ENCODE peak calls at places on chromosomes 2 and 18, in nine cellular contexts. V is CD4-positive, CD25-positive, alpha-beta regulatory T cell; W is amniotic epithelial cell; I is NCI-H345; Z is NCI-H1417; X is RCC 7860; B is uterus; J is stimulated activated CD8-positive, alpha-beta memory T cell treated with anti-CD3 and anti-CD28 coated beads, Interleukin-15, amount 100 ng/mL, for 24 hours; U is astrocyte of the spinal cord. S is an unnamed sample.

GRCh38 chr2:208017721-208018120 is 7.6 kb downstream of the PLEKHM3 start:
- DNase-seq in V (no peak), W (no peak), I (no peak), Z (no peak), X (no peak), B (no peak), J (no peak), U (no peak), S (no peak)

GRCh38 chr18:48997985-48998831 is 47.4 kb upstream of the SMAD7 start:
- DNase-seq in V (no peak), W (peak; percentile 89), I (peak; percentile 34), Z (no peak), X (peak; percentile 99), B (peak; percentile 51), J (no peak), U (peak; percentile 98), S (peak; percentile 93)

GRCh38 chr2:26721267-26722032 is 28.9 kb downstream of the KCNK3 start:
- DNase-seq in V (no peak), W (peak; percentile 56), I (no peak), Z (peak; percentile 20), X (peak; percentile 76), B (no peak), J (no peak), U (no peak), S (no peak)

GRCh38 chr2:223950448-223951347 is 5.6 kb upstream of the WDFY1 start:
- DNase-seq in V (no peak), W (no peak), I (no peak), Z (peak; percentile 39), X (no peak), B (no peak), J (no peak), U (no peak), S (no peak)

GRCh38 chr2:233165543-233165894 is 86.0 kb upstream of the ATG16L1 start:
- DNase-seq in V (no peak), W (no peak), I (no peak), Z (no peak), X (no peak), B (no peak), J (no peak), U (no peak), S (no peak)

GRCh38 chr2:102100371-102101096 is 42.0 kb upstream of the IL1R1 start:
- DNase-seq in V (no peak), W (peak; percentile 100), I (no peak), Z (no peak), X (peak; percentile 97), B (no peak), J (no peak), U (peak; percentile 67), S (peak; percentile 62)

GRCh38 chr18:59402432-59403090 is 43.5 kb upstream of the LMAN1 start:
- DNase-seq in V (peak; percentile 63), W (peak; percentile 42), I (peak; percentile 97), Z (peak; percentile 91), X (peak; percentile 87), B (peak; percentile 63), J (peak; percentile 43), U (peak; percentile 70), S (peak; percentile 78)

GRCh38 chr2:33033524-33034150 is 86.9 kb downstream of the LTBP1 start:
- DNase-seq in V (no peak), W (peak; percentile 64), I (peak; percentile 37), Z (peak; percentile 85), X (peak; percentile 21), B (no peak), J (no peak), U (peak; percentile 75), S (peak; percentile 75)

GRCh38 chr2:152500777-152501176 is 165.8 kb downstream of the FMNL2 start:
- DNase-seq in V (no peak), W (no peak), I (no peak), Z (no peak), X (no peak), B (no peak), J (no peak), U (no peak), S (no peak)

GRCh38 chr18:36468161-36468560 is 170.6 kb downstream of the FHOD3 start:
- DNase-seq in V (no peak), W (no peak), I (no peak), Z (no peak), X (no peak), B (no peak), J (no peak), U (no peak), S (no peak)

GRCh38 chr2:229882583-229882982 is 39.2 kb downstream of the TRIP12 start:
- DNase-seq in V (no peak), W (no peak), I (no peak), Z (no peak), X (no peak), B (no peak), J (no peak), U (no peak), S (no peak)

GRCh38 chr2:46335404-46335965 is 38.3 kb downstream of the EPAS1 start:
- DNase-seq in V (no peak), W (peak; percentile 76), I (no peak), Z (peak; percentile 41), X (no peak), B (peak; percentile 52), J (no peak), U (peak; percentile 75), S (peak; percentile 92)

GRCh38 chr2:63051795-63052333 is 1.2 kb downstream of the OTX1 start:
- DNase-seq in V (no peak), W (no peak), I (no peak), Z (no peak), X (no peak), B (no peak), J (no peak), U (no peak), S (no peak)